ENCODE peak calls at places on chromosomes 7 and 10, in eight cellular contexts. One of them, this sample, is unnamed.
A peak's percentile ranks its signal among the peaks of the same experiment; 100 is the strongest.

GRCh38 chr7:7351156-7351555 is 168.8 kb downstream of the C1GALT1 start:
- DNase-seq in Peyer's patch: no peak
- DNase-seq in K562: no peak
- DNase-seq in heart left ventricle: no peak
- DNase-seq in esophagus squamous epithelium: no peak
- DNase-seq in tibial nerve: no peak
- DNase-seq in body of pancreas: no peak
- DNase-seq in suprapubic skin: no peak
- DNase-seq in this sample: no peak

GRCh38 chr10:62464308-62464707 is 90.1 kb downstream of the ZNF365 start:
- DNase-seq in esophagus squamous epithelium: no peak
- DNase-seq in tibial nerve: no peak
- DNase-seq in heart left ventricle: no peak
- DNase-seq in K562: no peak
- DNase-seq in suprapubic skin: no peak
- DNase-seq in body of pancreas: no peak
- DNase-seq in Peyer's patch: no peak
- DNase-seq in this sample: no peak

GRCh38 chr7:26440253-26440992 is 148.8 kb downstream of the SNX10 start:
- DNase-seq in suprapubic skin: no peak
- DNase-seq in heart left ventricle: no peak
- DNase-seq in esophagus squamous epithelium: no peak
- DNase-seq in tibial nerve: no peak
- DNase-seq in Peyer's patch: no peak
- DNase-seq in body of pancreas: no peak
- DNase-seq in K562: no peak
- DNase-seq in this sample: no peak

GRCh38 chr10:57961487-57961886 is 306.2 kb downstream of the IPMK start:
- DNase-seq in suprapubic skin: no peak
- DNase-seq in tibial nerve: no peak
- DNase-seq in esophagus squamous epithelium: no peak
- DNase-seq in K562: no peak
- DNase-seq in Peyer's patch: no peak
- DNase-seq in body of pancreas: no peak
- DNase-seq in heart left ventricle: no peak
- DNase-seq in this sample: no peak

GRCh38 chr7:85897967-85898366 is 711.1 kb upstream of the SEMA3D start:
- DNase-seq in K562: no peak
- DNase-seq in body of pancreas: no peak
- DNase-seq in Peyer's patch: no peak
- DNase-seq in tibial nerve: no peak
- DNase-seq in esophagus squamous epithelium: no peak
- DNase-seq in heart left ventricle: no peak
- DNase-seq in suprapubic skin: no peak
- DNase-seq in this sample: no peak

GRCh38 chr10:34505338-34505737 is 309.8 kb downstream of the PARD3 start:
- DNase-seq in esophagus squamous epithelium: no peak
- DNase-seq in body of pancreas: no peak
- DNase-seq in suprapubic skin: no peak
- DNase-seq in Peyer's patch: no peak
- DNase-seq in K562: no peak
- DNase-seq in heart left ventricle: no peak
- DNase-seq in tibial nerve: no peak
- DNase-seq in this sample: no peak

GRCh38 chr7:100675581-100676350 is 2.2 kb downstream of the GNB2 start:
- DNase-seq in esophagus squamous epithelium: peak; percentile 63
- DNase-seq in K562: peak; percentile 89
- DNase-seq in tibial nerve: peak; percentile 71
- DNase-seq in body of pancreas: peak; percentile 69
- DNase-seq in heart left ventricle: peak; percentile 92
- DNase-seq in Peyer's patch: peak; percentile 96
- DNase-seq in suprapubic skin: peak; percentile 91
- DNase-seq in this sample: peak; percentile 88

GRCh38 chr10:103238506-103239252 is 7.0 kb upstream of the RPEL1 start:
- DNase-seq in esophagus squamous epithelium: no peak
- DNase-seq in body of pancreas: peak; percentile 10
- DNase-seq in K562: no peak
- DNase-seq in heart left ventricle: no peak
- DNase-seq in tibial nerve: peak; percentile 29
- DNase-seq in suprapubic skin: no peak
- DNase-seq in Peyer's patch: peak; percentile 86
- DNase-seq in this sample: no peak

GRCh38 chr10:79168231-79168630 is 99.5 kb downstream of the ZMIZ1 start:
- DNase-seq in tibial nerve: no peak
- DNase-seq in esophagus squamous epithelium: no peak
- DNase-seq in body of pancreas: no peak
- DNase-seq in suprapubic skin: no peak
- DNase-seq in Peyer's patch: no peak
- DNase-seq in heart left ventricle: no peak
- DNase-seq in K562: no peak
- DNase-seq in this sample: no peak

GRCh38 chr7:98295467-98296220 is 14.2 kb downstream of the BRI3 start:
- DNase-seq in body of pancreas: no peak
- DNase-seq in suprapubic skin: no peak
- DNase-seq in K562: no peak
- DNase-seq in esophagus squamous epithelium: no peak
- DNase-seq in Peyer's patch: no peak
- DNase-seq in heart left ventricle: no peak
- DNase-seq in tibial nerve: no peak
- DNase-seq in this sample: no peak

GRCh38 chr7:142602756-142603155 is 146.5 kb upstream of the PRSS1 start:
- DNase-seq in heart left ventricle: no peak
- DNase-seq in suprapubic skin: no peak
- DNase-seq in Peyer's patch: no peak
- DNase-seq in body of pancreas: no peak
- DNase-seq in K562: no peak
- DNase-seq in tibial nerve: peak; percentile 66
- DNase-seq in esophagus squamous epithelium: no peak
- DNase-seq in this sample: no peak

GRCh38 chr7:1458676-1459511 is at the start of gene MICALL2:
- DNase-seq in K562: peak; percentile 83
- DNase-seq in tibial nerve: peak; percentile 68
- DNase-seq in body of pancreas: peak; percentile 87
- DNase-seq in suprapubic skin: peak; percentile 93
- DNase-seq in esophagus squamous epithelium: no peak
- DNase-seq in heart left ventricle: peak; percentile 89
- DNase-seq in Peyer's patch: peak; percentile 85
- DNase-seq in this sample: peak; percentile 93

GRCh38 chr7:64879097-64879730 is 23.9 kb upstream of the ZNF273 start:
- DNase-seq in heart left ventricle: no peak
- DNase-seq in K562: no peak
- DNase-seq in tibial nerve: peak; percentile 2
- DNase-seq in suprapubic skin: peak; percentile 46
- DNase-seq in body of pancreas: no peak
- DNase-seq in Peyer's patch: peak; percentile 25
- DNase-seq in esophagus squamous epithelium: no peak
- DNase-seq in this sample: no peak

GRCh38 chr10:62076872-62077271 is 175.4 kb downstream of the ARID5B start:
- DNase-seq in esophagus squamous epithelium: no peak
- DNase-seq in body of pancreas: no peak
- DNase-seq in tibial nerve: no peak
- DNase-seq in heart left ventricle: no peak
- DNase-seq in K562: no peak
- DNase-seq in Peyer's patch: no peak
- DNase-seq in suprapubic skin: no peak
- DNase-seq in this sample: no peak

GRCh38 chr7:5382281-5383041 is 41.2 kb downstream of the TNRC18 start:
- DNase-seq in heart left ventricle: no peak
- DNase-seq in Peyer's patch: no peak
- DNase-seq in K562: peak; percentile 52
- DNase-seq in esophagus squamous epithelium: no peak
- DNase-seq in body of pancreas: peak; percentile 46
- DNase-seq in suprapubic skin: no peak
- DNase-seq in tibial nerve: peak; percentile 14
- DNase-seq in this sample: peak; percentile 29

GRCh38 chr7:51326646-51327286 is 10.2 kb upstream of the COBL start:
- DNase-seq in Peyer's patch: no peak
- DNase-seq in body of pancreas: no peak
- DNase-seq in K562: no peak
- DNase-seq in tibial nerve: no peak
- DNase-seq in esophagus squamous epithelium: no peak
- DNase-seq in heart left ventricle: no peak
- DNase-seq in suprapubic skin: no peak
- DNase-seq in this sample: no peak

GRCh38 chr10:86944471-86944870 is 12.9 kb downstream of the MMRN2 start:
- DNase-seq in esophagus squamous epithelium: no peak
- DNase-seq in tibial nerve: no peak
- DNase-seq in suprapubic skin: peak; percentile 43
- DNase-seq in heart left ventricle: no peak
- DNase-seq in Peyer's patch: no peak
- DNase-seq in body of pancreas: no peak
- DNase-seq in K562: no peak
- DNase-seq in this sample: no peak

GRCh38 chr7:47576031-47576908 is 5.6 kb downstream of the TNS3 start:
- DNase-seq in body of pancreas: peak; percentile 80
- DNase-seq in K562: no peak
- DNase-seq in tibial nerve: peak; percentile 81
- DNase-seq in suprapubic skin: no peak
- DNase-seq in heart left ventricle: peak; percentile 76
- DNase-seq in Peyer's patch: peak; percentile 75
- DNase-seq in esophagus squamous epithelium: no peak
- DNase-seq in this sample: no peak

GRCh38 chr10:101273330-101273729 is 44.1 kb upstream of the LBX1 start:
- DNase-seq in heart left ventricle: no peak
- DNase-seq in Peyer's patch: no peak
- DNase-seq in suprapubic skin: no peak
- DNase-seq in esophagus squamous epithelium: no peak
- DNase-seq in K562: no peak
- DNase-seq in tibial nerve: no peak
- DNase-seq in body of pancreas: no peak
- DNase-seq in this sample: no peak

GRCh38 chr7:100968650-100969049 is 715 bp upstream of the MUC12 start:
- DNase-seq in esophagus squamous epithelium: no peak
- DNase-seq in heart left ventricle: no peak
- DNase-seq in K562: peak; percentile 11
- DNase-seq in body of pancreas: no peak
- DNase-seq in suprapubic skin: no peak
- DNase-seq in Peyer's patch: no peak
- DNase-seq in tibial nerve: no peak
- DNase-seq in this sample: no peak

DNA sequence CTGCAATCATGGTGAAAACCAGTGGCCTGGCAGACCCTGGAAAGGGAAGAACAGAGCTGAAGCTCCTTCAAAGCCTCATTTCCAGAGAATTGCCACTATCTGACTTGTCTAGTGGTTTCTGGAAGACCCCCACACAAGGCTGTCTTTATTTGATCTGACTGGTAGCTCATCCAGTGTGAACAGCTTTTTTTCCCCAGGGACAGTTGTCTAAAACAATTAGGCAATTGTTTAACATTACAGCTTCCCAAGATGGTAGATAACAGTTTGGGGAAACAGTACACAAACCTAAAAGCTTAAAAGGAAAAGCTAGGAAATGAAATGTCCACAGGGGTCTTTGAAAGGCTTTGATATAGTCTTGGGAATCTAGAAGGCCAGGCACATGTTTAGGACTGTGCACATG is 203.4 kb upstream of the CTBP2 start:
- DNase-seq in suprapubic skin: no peak
- DNase-seq in Peyer's patch: no peak
- DNase-seq in body of pancreas: no peak
- DNase-seq in esophagus squamous epithelium: no peak
- DNase-seq in K562: no peak
- DNase-seq in tibial nerve: no peak
- DNase-seq in heart left ventricle: no peak
- DNase-seq in this sample: no peak
- TF ChIP-seq POLR2A in suprapubic skin: no peak
- TF ChIP-seq POLR2A in Peyer's patch: no peak
- TF ChIP-seq POLR2A in body of pancreas: no peak
- TF ChIP-seq POLR2A in esophagus squamous epithelium: no peak
- TF ChIP-seq POLR2A in K562: no peak
- TF ChIP-seq POLR2A in tibial nerve: no peak
- TF ChIP-seq POLR2A in heart left ventricle: no peak
- TF ChIP-seq POLR2A in this sample: no peak

DNA sequence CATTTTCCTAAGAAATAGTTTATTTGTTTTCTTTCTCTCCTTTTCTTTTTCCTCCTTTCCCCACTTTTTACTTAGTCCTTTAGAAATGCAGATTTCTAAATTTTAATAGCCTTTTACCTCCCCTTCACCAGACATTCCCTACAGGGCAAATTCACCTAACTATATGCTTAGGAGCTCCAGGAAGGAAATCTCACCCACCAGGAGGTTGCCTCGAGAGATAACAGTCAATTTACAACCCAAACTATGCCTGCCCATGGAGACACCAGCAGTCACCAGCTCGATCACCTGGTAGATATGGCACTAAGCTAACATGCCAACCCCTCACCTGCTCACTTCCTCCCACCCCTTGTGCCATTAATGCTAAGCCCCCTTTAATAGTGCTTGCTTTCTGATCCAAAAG is 25.2 kb upstream of the CREB3L2 start:
- DNase-seq in suprapubic skin: no peak
- DNase-seq in heart left ventricle: no peak
- DNase-seq in body of pancreas: no peak
- DNase-seq in esophagus squamous epithelium: no peak
- DNase-seq in tibial nerve: no peak
- DNase-seq in K562: no peak
- DNase-seq in Peyer's patch: no peak
- DNase-seq in this sample: no peak
- TF ChIP-seq POLR2A in suprapubic skin: no peak
- TF ChIP-seq POLR2A in heart left ventricle: no peak
- TF ChIP-seq POLR2A in body of pancreas: no peak
- TF ChIP-seq POLR2A in esophagus squamous epithelium: no peak
- TF ChIP-seq POLR2A in tibial nerve: no peak
- TF ChIP-seq POLR2A in K562: no peak
- TF ChIP-seq POLR2A in Peyer's patch: no peak
- TF ChIP-seq POLR2A in this sample: no peak

GRCh38 chr7:127252736-127253288 is at the start of gene GRM8:
- DNase-seq in suprapubic skin: no peak
- DNase-seq in esophagus squamous epithelium: no peak
- DNase-seq in Peyer's patch: peak; percentile 48
- DNase-seq in heart left ventricle: peak; percentile 65
- DNase-seq in body of pancreas: peak; percentile 69
- DNase-seq in tibial nerve: peak; percentile 15
- DNase-seq in K562: peak; percentile 66
- DNase-seq in this sample: peak; percentile 18
- TF ChIP-seq POLR2A in suprapubic skin: no peak
- TF ChIP-seq POLR2A in esophagus squamous epithelium: no peak
- TF ChIP-seq POLR2A in Peyer's patch: no peak
- TF ChIP-seq POLR2A in heart left ventricle: no peak
- TF ChIP-seq POLR2A in body of pancreas: no peak
- TF ChIP-seq POLR2A in tibial nerve: no peak
- TF ChIP-seq POLR2A in K562: no peak
- TF ChIP-seq POLR2A in this sample: no peak

DNA sequence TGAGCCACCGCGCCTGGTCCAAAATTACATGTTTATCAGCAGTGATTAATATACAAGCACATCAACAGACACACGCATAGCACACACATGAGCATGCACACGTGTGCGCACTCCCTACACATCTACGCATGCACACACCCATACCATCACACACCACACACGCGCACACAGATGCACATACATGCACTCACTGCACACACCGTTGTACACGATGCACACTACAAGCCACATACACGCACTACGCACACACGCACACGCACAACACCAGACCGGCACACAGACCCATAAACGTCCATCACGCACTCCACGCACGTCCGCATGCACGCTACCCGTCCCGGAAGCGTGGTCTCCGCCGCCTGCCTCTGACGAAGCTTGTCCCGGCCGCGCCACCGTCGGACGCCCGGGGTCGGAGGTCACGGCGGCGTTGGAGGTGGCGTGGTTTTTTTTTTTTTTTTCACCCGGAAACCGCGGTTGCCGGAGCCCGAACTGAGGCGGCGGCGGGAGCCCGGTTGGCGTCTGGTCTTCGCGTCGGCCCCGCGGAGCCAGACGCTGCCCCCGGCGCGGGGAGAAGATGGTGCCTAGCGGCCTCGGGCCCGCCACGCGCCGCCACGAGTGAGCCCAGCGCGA is at the start of gene TMEM248:
- DNase-seq in K562: peak; percentile 88
- DNase-seq in suprapubic skin: peak; percentile 93
- DNase-seq in esophagus squamous epithelium: peak; percentile 51
- DNase-seq in heart left ventricle: peak; percentile 96
- DNase-seq in body of pancreas: peak; percentile 93
- DNase-seq in Peyer's patch: peak; percentile 96
- DNase-seq in tibial nerve: peak; percentile 88
- DNase-seq in this sample: peak; percentile 92
- TF ChIP-seq POLR2A in K562: peak; percentile 94
- TF ChIP-seq POLR2A in suprapubic skin: peak; percentile 55
- TF ChIP-seq POLR2A in esophagus squamous epithelium: no peak
- TF ChIP-seq POLR2A in heart left ventricle: peak; percentile 40
- TF ChIP-seq POLR2A in body of pancreas: peak; percentile 63
- TF ChIP-seq POLR2A in Peyer's patch: peak; percentile 56
- TF ChIP-seq POLR2A in tibial nerve: peak; percentile 29
- TF ChIP-seq POLR2A in this sample: peak; percentile 69

This sample was measured in erythroblast.